ENCODE peak calls at places on chromosomes 6 and 20, in seven cellular contexts. One of them, this sample, is unnamed.

GRCh38 chr20:19024296-19025035 is 188.0 kb upstream of the SLC24A3 start:
- DNase-seq in HFFc6: no peak
- DNase-seq in activated T-cell treated with anti-CD3 and anti-CD28 coated beads, Interleukin-2, amount 50 U/mL, for 4 hours: no peak
- DNase-seq in mucosa of gallbladder: no peak
- DNase-seq in C1 segment of cervical spinal cord: no peak
- DNase-seq in ACHN: no peak
- DNase-seq in T follicular helper cell: no peak
- DNase-seq in this sample: no peak

GRCh38 chr20:22680031-22680740 is 95.8 kb upstream of the FOXA2 start:
- DNase-seq in HFFc6: no peak
- DNase-seq in activated T-cell treated with anti-CD3 and anti-CD28 coated beads, Interleukin-2, amount 50 U/mL, for 4 hours: no peak
- DNase-seq in mucosa of gallbladder: no peak
- DNase-seq in C1 segment of cervical spinal cord: no peak
- DNase-seq in ACHN: no peak
- DNase-seq in T follicular helper cell: no peak
- DNase-seq in this sample: no peak

GRCh38 chr20:48470141-48470540 is 357.7 kb downstream of the PREX1 start:
- DNase-seq in HFFc6: no peak
- DNase-seq in activated T-cell treated with anti-CD3 and anti-CD28 coated beads, Interleukin-2, amount 50 U/mL, for 4 hours: no peak
- DNase-seq in mucosa of gallbladder: no peak
- DNase-seq in C1 segment of cervical spinal cord: no peak
- DNase-seq in ACHN: no peak
- DNase-seq in T follicular helper cell: no peak
- DNase-seq in this sample: no peak

GRCh38 chr20:53859684-53860083 is 210.7 kb downstream of the BCAS1 start:
- DNase-seq in HFFc6: no peak
- DNase-seq in activated T-cell treated with anti-CD3 and anti-CD28 coated beads, Interleukin-2, amount 50 U/mL, for 4 hours: no peak
- DNase-seq in mucosa of gallbladder: peak
- DNase-seq in C1 segment of cervical spinal cord: no peak
- DNase-seq in ACHN: no peak
- DNase-seq in T follicular helper cell: no peak
- DNase-seq in this sample: no peak

GRCh38 chr6:44086931-44087574 is 40.2 kb downstream of the MRPL14 start:
- DNase-seq in HFFc6: no peak
- DNase-seq in activated T-cell treated with anti-CD3 and anti-CD28 coated beads, Interleukin-2, amount 50 U/mL, for 4 hours: no peak
- DNase-seq in mucosa of gallbladder: peak
- DNase-seq in C1 segment of cervical spinal cord: peak
- DNase-seq in ACHN: no peak
- DNase-seq in T follicular helper cell: no peak
- DNase-seq in this sample: no peak

GRCh38 chr20:21550587-21550986 is 36.7 kb upstream of the NKX2-2 start:
- DNase-seq in HFFc6: no peak
- DNase-seq in activated T-cell treated with anti-CD3 and anti-CD28 coated beads, Interleukin-2, amount 50 U/mL, for 4 hours: no peak
- DNase-seq in mucosa of gallbladder: no peak
- DNase-seq in C1 segment of cervical spinal cord: no peak
- DNase-seq in ACHN: no peak
- DNase-seq in T follicular helper cell: no peak
- DNase-seq in this sample: no peak

GRCh38 chr6:105522626-105523322 is 119.9 kb upstream of the PREP start:
- DNase-seq in HFFc6: peak
- DNase-seq in activated T-cell treated with anti-CD3 and anti-CD28 coated beads, Interleukin-2, amount 50 U/mL, for 4 hours: no peak
- DNase-seq in mucosa of gallbladder: no peak
- DNase-seq in C1 segment of cervical spinal cord: no peak
- DNase-seq in ACHN: no peak
- DNase-seq in T follicular helper cell: no peak
- DNase-seq in this sample: peak

GRCh38 chr6:14126250-14126649 is 8.7 kb downstream of the CD83 start:
- DNase-seq in HFFc6: no peak
- DNase-seq in activated T-cell treated with anti-CD3 and anti-CD28 coated beads, Interleukin-2, amount 50 U/mL, for 4 hours: no peak
- DNase-seq in mucosa of gallbladder: no peak
- DNase-seq in C1 segment of cervical spinal cord: no peak
- DNase-seq in ACHN: no peak
- DNase-seq in T follicular helper cell: no peak
- DNase-seq in this sample: no peak

GRCh38 chr6:11536795-11537194 is 754 bp upstream of the TMEM170B start:
- DNase-seq in HFFc6: no peak
- DNase-seq in activated T-cell treated with anti-CD3 and anti-CD28 coated beads, Interleukin-2, amount 50 U/mL, for 4 hours: no peak
- DNase-seq in mucosa of gallbladder: no peak
- DNase-seq in C1 segment of cervical spinal cord: peak
- DNase-seq in ACHN: no peak
- DNase-seq in T follicular helper cell: no peak
- DNase-seq in this sample: no peak

GRCh38 chr6:27518881-27519795 is 46.2 kb upstream of the ZNF184 start:
- DNase-seq in HFFc6: peak
- DNase-seq in activated T-cell treated with anti-CD3 and anti-CD28 coated beads, Interleukin-2, amount 50 U/mL, for 4 hours: peak
- DNase-seq in mucosa of gallbladder: peak
- DNase-seq in C1 segment of cervical spinal cord: peak
- DNase-seq in ACHN: peak
- DNase-seq in T follicular helper cell: peak
- DNase-seq in this sample: peak